ENCODE peak calls at places on chromosomes 13 and 19, in ten cellular contexts. J is lower lobe of right lung; A is kidney glomerular epithelial cell; V is activated naive CD4-positive, alpha-beta T cell treated with anti-CD3 and anti-CD28 coated beads, Interleukin-2, amount 10 ng/mL, durations not matched to agents 7 days and 5 days; L is stimulated activated CD8-positive, alpha-beta memory T cell treated with anti-CD3 and anti-CD28 coated beads, Interleukin-4, amount 100 ng/mL, for 24 hours; Z is COR-L47; B is stimulated activated CD4-positive, alpha-beta T cell treated with anti-CD3 and anti-CD28 coated beads, Interleukin-1b, Interleukin-23, amount 100 ng/mL, for 48 hours; N is psoas muscle; H is HEK293T; O is colonic mucosa. M is an unnamed sample.

GRCh38 chr13:63425131-63425530 is 2009.5 kb upstream of the PCDH20 start:
- DNase-seq in J (no peak), A (peak; percentile 42), V (no peak), L (no peak), Z (no peak), B (no peak), N (no peak), H (no peak), O (no peak), M (no peak)

GRCh38 chr19:6108721-6109633 is 1.3 kb downstream of the RFX2 start:
- DNase-seq in J (peak; percentile 74), A (peak; percentile 19), V (peak; percentile 65), L (peak; percentile 40), Z (no peak), B (peak; percentile 39), N (peak; percentile 65), H (no peak), O (peak; percentile 64), M (no peak)

GRCh38 chr19:58575183-58576041 is 2.3 kb upstream of the MZF1 start:
- DNase-seq in J (peak; percentile 93), A (no peak), V (peak; percentile 87), L (peak; percentile 76), Z (no peak), B (peak; percentile 84), N (peak; percentile 91), H (peak; percentile 81), O (peak; percentile 89), M (peak; percentile 72)

GRCh38 chr13:55728229-55728628 is 1412.5 kb upstream of the PRR20A start:
- DNase-seq in J (no peak), A (no peak), V (no peak), L (no peak), Z (no peak), B (no peak), N (no peak), H (peak; percentile 9), O (no peak), M (no peak)

GRCh38 chr13:26929971-26930730 is 169.6 kb upstream of the GPR12 start:
- DNase-seq in J (peak; percentile 69), A (peak; percentile 11), V (peak; percentile 75), L (peak; percentile 57), Z (peak; percentile 54), B (peak; percentile 65), N (peak; percentile 56), H (peak; percentile 87), O (peak; percentile 73), M (peak; percentile 55)

GRCh38 chr19:39502640-39503417 is 4.1 kb downstream of the DLL3 start:
- DNase-seq in J (peak; percentile 77), A (no peak), V (peak; percentile 78), L (peak; percentile 64), Z (no peak), B (peak; percentile 79), N (peak; percentile 67), H (peak; percentile 91), O (peak; percentile 59), M (peak; percentile 88)

GRCh38 chr19:57171551-57172081 is 4.3 kb upstream of the DUXA start:
- DNase-seq in J (peak; percentile 49), A (no peak), V (peak; percentile 26), L (no peak), Z (no peak), B (peak; percentile 27), N (peak; percentile 39), H (peak; percentile 54), O (peak; percentile 32), M (peak; percentile 19)

GRCh38 chr13:39777527-39778061 is 122.1 kb downstream of the COG6 start:
- DNase-seq in J (no peak), A (peak; percentile 17), V (peak; percentile 29), L (peak; percentile 7), Z (no peak), B (peak; percentile 72), N (no peak), H (peak; percentile 10), O (no peak), M (no peak)

GRCh38 chr13:97011446-97012131 is 17.3 kb upstream of the OXGR1 start:
- DNase-seq in J (no peak), A (no peak), V (no peak), L (no peak), Z (peak; percentile 48), B (no peak), N (no peak), H (no peak), O (no peak), M (no peak)